ENCODE peak calls at places on chromosomes 4 and X, in six cellular contexts. K is astrocyte of the cerebellum, Q is Caco-2, L is lung, I is astrocyte of the spinal cord, H is NB4. P is an unnamed sample.

GRCh38 chr4:27836505-27836904 is 975.9 kb downstream of the STIM2 start:
- DNase-seq in Q (no peak), K (no peak), I (peak; percentile 4), L (no peak), H (no peak), P (no peak)

GRCh38 chrX:152139589-152139988 is 1.2 kb upstream of the MAGEA10 start:
- DNase-seq in H (no peak), I (no peak), K (no peak), Q (no peak), L (no peak), P (no peak)

GRCh38 chrX:23483396-23483795 is 148.7 kb downstream of the PTCHD1 start:
- DNase-seq in H (no peak), I (no peak), L (no peak), K (no peak), Q (no peak), P (no peak)

GRCh38 chr4:15756361-15756861 is 21.7 kb upstream of the CD38 start:
- DNase-seq in Q (no peak), I (peak; percentile 55), L (no peak), K (no peak), H (peak; percentile 99), P (no peak)

GRCh38 chr4:133148690-133149363 is at the start of gene PCDH10:
- DNase-seq in Q (no peak), K (peak; percentile 92), I (peak; percentile 96), H (no peak), L (peak; percentile 84), P (peak; percentile 34)

GRCh38 chrX:54193085-54193484 is 10.0 kb upstream of the FAM120C start:
- DNase-seq in Q (no peak), L (no peak), H (no peak), K (no peak), I (no peak), P (no peak)

GRCh38 chr4:185566425-185566824 is 31.1 kb upstream of the PDLIM3 start:
- DNase-seq in L (no peak), I (no peak), K (no peak), Q (no peak), H (no peak), P (no peak)

GRCh38 chrX:46979340-46979739 is 67.1 kb downstream of the JADE3 start:
- DNase-seq in H (no peak), K (peak; percentile 60), L (no peak), Q (no peak), I (peak; percentile 73), P (peak; percentile 19)

GRCh38 chr4:139556735-139557505 is 901 bp upstream of the SETD7 start:
- DNase-seq in Q (peak; percentile 50), L (peak; percentile 77), I (peak; percentile 33), H (peak; percentile 79), K (no peak), P (no peak)

GRCh38 chr4:139167774-139168444 is 9.1 kb downstream of the ELF2 start:
- DNase-seq in Q (no peak), H (peak; percentile 86), L (no peak), K (no peak), I (peak; percentile 30), P (no peak)

GRCh38 chr4:140242357-140243284 is 88.6 kb upstream of the MAML3 start:
- DNase-seq in Q (no peak), I (no peak), H (peak; percentile 69), K (no peak), L (no peak), P (no peak)

GRCh38 chr4:100462206-100462605 is 55.6 kb downstream of the EMCN start:
- DNase-seq in L (no peak), Q (no peak), H (no peak), I (peak; percentile 63), K (peak; percentile 6), P (peak; percentile 2)

GRCh38 chr4:147492761-147493160 is 11.9 kb downstream of the EDNRA start:
- DNase-seq in L (no peak), H (no peak), I (peak; percentile 82), K (peak; percentile 77), Q (no peak), P (peak; percentile 70)

GRCh38 chr4:103002551-103002950 is 17.0 kb downstream of the SLC9B1 start:
- DNase-seq in L (no peak), H (no peak), Q (no peak), I (peak; percentile 37), K (peak; percentile 41), P (no peak)

GRCh38 chr4:67106846-67107467 is 438.3 kb downstream of the CENPC start:
- DNase-seq in I (no peak), H (no peak), K (no peak), L (no peak), Q (no peak), P (no peak)

GRCh38 chr4:87679449-87680169 is 29.5 kb downstream of the DMP1 start:
- DNase-seq in K (peak; percentile 61), H (peak; percentile 72), Q (peak; percentile 51), L (no peak), I (peak; percentile 67), P (no peak)

GRCh38 chr4:69858683-69859082 is 1.3 kb downstream of the SULT1E1 start:
- DNase-seq in H (no peak), K (no peak), L (no peak), I (peak; percentile 22), Q (no peak), P (no peak)

GRCh38 chr4:38202223-38202622 is 242.0 kb downstream of the PTTG2 start:
- DNase-seq in I (no peak), L (no peak), K (no peak), Q (no peak), H (no peak), P (no peak)

GRCh38 chrX:45309096-45309495 is 108.4 kb upstream of the DIPK2B start:
- DNase-seq in Q (no peak), I (peak; percentile 26), L (no peak), H (no peak), K (peak; percentile 2), P (no peak)

GRCh38 chrX:49977319-49978090 is 55.1 kb downstream of the CLCN5 start:
- DNase-seq in Q (no peak), K (no peak), I (no peak), L (no peak), H (no peak), P (no peak)

GRCh38 chr4:104868942-104869341 is 277.7 kb upstream of the TET2 start:
- DNase-seq in K (no peak), L (no peak), I (no peak), Q (no peak), H (no peak), P (no peak)

GRCh38 chr4:10454726-10455125 is 2.5 kb downstream of the ZNF518B start:
- DNase-seq in L (no peak), I (no peak), H (no peak), K (no peak), Q (no peak), P (no peak)

GRCh38 chr4:21678711-21679110 is 269.9 kb downstream of the KCNIP4 start:
- DNase-seq in K (no peak), Q (no peak), L (no peak), H (no peak), I (no peak), P (no peak)

GRCh38 chr4:168705121-168705520 is 208.3 kb downstream of the PALLD start:
- DNase-seq in L (no peak), Q (no peak), I (no peak), K (no peak), H (no peak), P (no peak)

GRCh38 chrX:1661048-1661921 is 46.4 kb downstream of the ASMT start:
- DNase-seq in L (peak; percentile 51), K (no peak), Q (peak; percentile 57), I (no peak), H (peak; percentile 89), P (no peak)

GRCh38 chr4:5712517-5712916 is 1.5 kb downstream of the EVC start:
- DNase-seq in H (no peak), L (no peak), Q (no peak), I (peak; percentile 75), K (peak; percentile 41), P (no peak)

GRCh38 chrX:118839334-118839958 is 15.8 kb downstream of the ZCCHC12 start:
- DNase-seq in L (peak; percentile 81), Q (peak; percentile 78), I (peak; percentile 31), H (peak; percentile 55), K (no peak), P (no peak)

GRCh38 chr4:175560628-175561027 is 251.4 kb downstream of the GPM6A start:
- DNase-seq in K (peak; percentile 66), Q (no peak), L (no peak), H (peak; percentile 26), I (peak; percentile 65), P (no peak)

GRCh38 chrX:13427441-13428054 is 107.7 kb upstream of the ATXN3L start:
- DNase-seq in I (no peak), H (peak; percentile 2), Q (no peak), K (no peak), L (no peak), P (no peak)

GRCh38 chr4:54090804-54091623 is 8.9 kb upstream of the GSX2 start:
- DNase-seq in I (no peak), Q (no peak), K (no peak), H (no peak), L (no peak), P (no peak)

GRCh38 chr4:71415491-71415890 is 76.7 kb downstream of the SLC4A4 start:
- DNase-seq in L (no peak), K (no peak), H (no peak), Q (no peak), I (no peak), P (no peak)

GRCh38 chr4:24044610-24045589 is 155.1 kb upstream of the PPARGC1A start:
- DNase-seq in L (no peak), K (no peak), Q (no peak), H (no peak), I (no peak), P (no peak)
- TF ChIP-seq CTCF in L (no peak), K (no peak), Q (no peak), H (no peak), I (no peak), P (no peak)

GRCh38 chr4:142886566-142886965 is 40.5 kb upstream of the INPP4B start:
- DNase-seq in H (no peak), K (no peak), I (no peak), L (no peak), Q (no peak), P (no peak)

GRCh38 chr4:142883433-142883832 is 37.3 kb upstream of the INPP4B start:
- DNase-seq in H (peak; percentile 20), L (no peak), I (peak; percentile 18), Q (no peak), K (no peak), P (no peak)

GRCh38 chr4:142881331-142881730 is 35.2 kb upstream of the INPP4B start:
- DNase-seq in I (no peak), L (no peak), K (no peak), Q (no peak), H (no peak), P (no peak)
- H3K4me3 ChIP-seq in I (no peak overlapping the region), L (no peak overlapping the region), K (no peak overlapping the region), Q (no peak overlapping the region), H (no peak overlapping the region), P (no peak overlapping the region)

GRCh38 chr4:3514806-3515421 is 17.3 kb downstream of the LRPAP1 start:
- DNase-seq in L (no peak), H (no peak), I (no peak), Q (no peak), K (no peak), P (no peak)
- TF ChIP-seq CTCF in L (no peak), H (peak; percentile 25), I (peak; percentile 34), Q (peak; percentile 22), K (peak; percentile 34), P (peak; percentile 26)

DNA sequence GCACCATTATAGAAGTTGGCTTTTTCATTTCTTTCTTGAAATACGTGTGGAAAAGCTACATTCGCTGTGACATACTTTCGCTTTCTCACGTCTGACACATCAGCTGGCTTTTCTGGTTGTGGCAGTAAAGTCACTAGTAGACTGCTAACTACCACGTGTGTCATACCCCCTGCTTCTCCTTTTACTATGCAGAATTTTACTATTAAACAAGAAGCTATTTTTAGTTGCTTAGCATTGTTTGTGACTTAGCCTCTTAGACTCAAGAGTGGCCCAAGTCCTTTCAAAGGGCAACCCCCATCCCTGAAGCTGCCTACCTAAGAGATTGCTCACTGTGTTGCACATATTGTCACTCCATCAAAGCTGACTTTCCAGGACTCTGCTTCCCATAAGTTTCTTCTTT is 2.1 kb upstream of the IL2 start:
- DNase-seq in K (no peak), I (peak; percentile 37), Q (no peak), L (no peak), H (peak; percentile 39), P (no peak)
- H3K4me3 ChIP-seq in K (peak overlapping the region; percentile 9), I (peak overlapping the region; percentile 14), Q (no peak overlapping the region), L (no peak overlapping the region), H (peak overlapping the region; percentile 55), P (peak overlapping the region; percentile 27)

P was measured in AG04449.